ENCODE peak calls at places on chromosomes 16 and 17, in six cellular contexts. One of them, this sample, is unnamed.

GRCh38 chr16:29023279-29024278 is 38.7 kb downstream of the LAT start:
- DNase-seq in IMR-90: peak; percentile 31
- DNase-seq in heart right ventricle: no peak
- DNase-seq in mammary epithelial cell: peak; percentile 38
- DNase-seq in A549: no peak
- DNase-seq in naive thymus-derived CD4-positive, alpha-beta T cell: no peak
- DNase-seq in this sample: no peak

GRCh38 chr17:39339272-39339671 is 62.2 kb downstream of the FBXL20 start:
- DNase-seq in IMR-90: no peak
- DNase-seq in heart right ventricle: no peak
- DNase-seq in mammary epithelial cell: no peak
- DNase-seq in A549: no peak
- DNase-seq in naive thymus-derived CD4-positive, alpha-beta T cell: no peak
- DNase-seq in this sample: no peak

GRCh38 chr17:58333396-58334207 is 5.0 kb upstream of the TSPOAP1 start:
- DNase-seq in IMR-90: no peak
- DNase-seq in heart right ventricle: no peak
- DNase-seq in mammary epithelial cell: no peak
- DNase-seq in A549: no peak
- DNase-seq in naive thymus-derived CD4-positive, alpha-beta T cell: no peak
- DNase-seq in this sample: no peak

GRCh38 chr17:50076591-50077235 is 18.4 kb upstream of the PDK2 start:
- DNase-seq in IMR-90: no peak
- DNase-seq in heart right ventricle: no peak
- DNase-seq in mammary epithelial cell: no peak
- DNase-seq in A549: no peak
- DNase-seq in naive thymus-derived CD4-positive, alpha-beta T cell: no peak
- DNase-seq in this sample: no peak

GRCh38 chr16:65117701-65118448 is 4.0 kb downstream of the CDH11 start:
- DNase-seq in IMR-90: peak; percentile 90
- DNase-seq in heart right ventricle: peak; percentile 72
- DNase-seq in mammary epithelial cell: peak; percentile 46
- DNase-seq in A549: peak; percentile 70
- DNase-seq in naive thymus-derived CD4-positive, alpha-beta T cell: no peak
- DNase-seq in this sample: no peak

GRCh38 chr17:27290916-27291598 is 2.9 kb upstream of the WSB1 start:
- DNase-seq in IMR-90: no peak
- DNase-seq in heart right ventricle: no peak
- DNase-seq in mammary epithelial cell: no peak
- DNase-seq in A549: no peak
- DNase-seq in naive thymus-derived CD4-positive, alpha-beta T cell: no peak
- DNase-seq in this sample: no peak

GRCh38 chr16:52237823-52238222 is 309.1 kb downstream of the TOX3 start:
- DNase-seq in IMR-90: no peak
- DNase-seq in heart right ventricle: no peak
- DNase-seq in mammary epithelial cell: no peak
- DNase-seq in A549: no peak
- DNase-seq in naive thymus-derived CD4-positive, alpha-beta T cell: no peak
- DNase-seq in this sample: no peak

GRCh38 chr17:71975998-71976649 is 144.7 kb upstream of the SOX9 start:
- DNase-seq in IMR-90: peak; percentile 97
- DNase-seq in heart right ventricle: peak; percentile 76
- DNase-seq in mammary epithelial cell: peak; percentile 98
- DNase-seq in A549: peak; percentile 85
- DNase-seq in naive thymus-derived CD4-positive, alpha-beta T cell: no peak
- DNase-seq in this sample: no peak

GRCh38 chr16:29962344-29962994 is 590 bp downstream of the TMEM219 start:
- DNase-seq in IMR-90: peak; percentile 27
- DNase-seq in heart right ventricle: peak; percentile 41
- DNase-seq in mammary epithelial cell: peak; percentile 22
- DNase-seq in A549: peak; percentile 30
- DNase-seq in naive thymus-derived CD4-positive, alpha-beta T cell: no peak
- DNase-seq in this sample: no peak

GRCh38 chr16:66443269-66443652 is 16.2 kb downstream of the BEAN1 start:
- DNase-seq in IMR-90: no peak
- DNase-seq in heart right ventricle: no peak
- DNase-seq in mammary epithelial cell: no peak
- DNase-seq in A549: no peak
- DNase-seq in naive thymus-derived CD4-positive, alpha-beta T cell: no peak
- DNase-seq in this sample: no peak

GRCh38 chr17:31696184-31696602 is 162.9 kb downstream of the COPRS start:
- DNase-seq in IMR-90: peak; percentile 88
- DNase-seq in heart right ventricle: peak; percentile 82
- DNase-seq in mammary epithelial cell: no peak
- DNase-seq in A549: no peak
- DNase-seq in naive thymus-derived CD4-positive, alpha-beta T cell: no peak
- DNase-seq in this sample: no peak

GRCh38 chr17:77490361-77491183 is 349.8 kb downstream of the SEC14L1 start:
- DNase-seq in IMR-90: no peak
- DNase-seq in heart right ventricle: no peak
- DNase-seq in mammary epithelial cell: no peak
- DNase-seq in A549: no peak
- DNase-seq in naive thymus-derived CD4-positive, alpha-beta T cell: no peak
- DNase-seq in this sample: no peak

GRCh38 chr16:88634141-88634993 is 4.0 kb upstream of the IL17C start:
- DNase-seq in IMR-90: peak; percentile 23
- DNase-seq in heart right ventricle: peak; percentile 51
- DNase-seq in mammary epithelial cell: peak; percentile 70
- DNase-seq in A549: no peak
- DNase-seq in naive thymus-derived CD4-positive, alpha-beta T cell: no peak
- DNase-seq in this sample: peak; percentile 33

GRCh38 chr17:21495281-21495680 is 119.1 kb downstream of the KCNJ12 start:
- DNase-seq in IMR-90: no peak
- DNase-seq in heart right ventricle: no peak
- DNase-seq in mammary epithelial cell: no peak
- DNase-seq in A549: no peak
- DNase-seq in naive thymus-derived CD4-positive, alpha-beta T cell: no peak
- DNase-seq in this sample: no peak

GRCh38 chr16:630815-631405 is at the start of gene WFIKKN1:
- DNase-seq in IMR-90: no peak
- DNase-seq in heart right ventricle: no peak
- DNase-seq in mammary epithelial cell: no peak
- DNase-seq in A549: no peak
- DNase-seq in naive thymus-derived CD4-positive, alpha-beta T cell: no peak
- DNase-seq in this sample: no peak

GRCh38 chr16:26645629-26646028 is 421.1 kb upstream of the C16orf82 start:
- DNase-seq in IMR-90: no peak
- DNase-seq in heart right ventricle: no peak
- DNase-seq in mammary epithelial cell: no peak
- DNase-seq in A549: peak; percentile 10
- DNase-seq in naive thymus-derived CD4-positive, alpha-beta T cell: no peak
- DNase-seq in this sample: peak; percentile 2

GRCh38 chr17:44787271-44787940 is 28.6 kb downstream of the ADAM11 start:
- DNase-seq in IMR-90: no peak
- DNase-seq in heart right ventricle: no peak
- DNase-seq in mammary epithelial cell: no peak
- DNase-seq in A549: no peak
- DNase-seq in naive thymus-derived CD4-positive, alpha-beta T cell: no peak
- DNase-seq in this sample: no peak

GRCh38 chr16:4463522-4464163 is 10.8 kb downstream of the NMRAL1 start:
- DNase-seq in IMR-90: no peak
- DNase-seq in heart right ventricle: no peak
- DNase-seq in mammary epithelial cell: peak; percentile 73
- DNase-seq in A549: no peak
- DNase-seq in naive thymus-derived CD4-positive, alpha-beta T cell: no peak
- DNase-seq in this sample: no peak
- H3K27ac ChIP-seq in IMR-90: peak overlapping the region; percentile 69
- H3K27ac ChIP-seq in heart right ventricle: no peak overlapping the region
- H3K27ac ChIP-seq in mammary epithelial cell: peak overlapping the region; percentile 80
- H3K27ac ChIP-seq in A549: peak overlapping the region; percentile 41
- H3K27ac ChIP-seq in naive thymus-derived CD4-positive, alpha-beta T cell: no peak overlapping the region
- H3K27ac ChIP-seq in this sample: no peak overlapping the region

GRCh38 chr16:35750157-35750689 is 2290.8 kb downstream of the TP53TG3F start:
- DNase-seq in IMR-90: no peak
- DNase-seq in heart right ventricle: no peak
- DNase-seq in mammary epithelial cell: no peak
- DNase-seq in A549: no peak
- DNase-seq in naive thymus-derived CD4-positive, alpha-beta T cell: no peak
- DNase-seq in this sample: no peak

GRCh38 chr16:35752012-35752772 is 2292.8 kb downstream of the TP53TG3F start:
- DNase-seq in IMR-90: no peak
- DNase-seq in heart right ventricle: no peak
- DNase-seq in mammary epithelial cell: no peak
- DNase-seq in A549: no peak
- DNase-seq in naive thymus-derived CD4-positive, alpha-beta T cell: no peak
- DNase-seq in this sample: no peak

GRCh38 chr16:35750701-35751104 is 2291.3 kb downstream of the TP53TG3F start:
- DNase-seq in IMR-90: no peak
- DNase-seq in heart right ventricle: no peak
- DNase-seq in mammary epithelial cell: no peak
- DNase-seq in A549: no peak
- DNase-seq in naive thymus-derived CD4-positive, alpha-beta T cell: no peak
- DNase-seq in this sample: no peak

GRCh38 chr16:35752773-35753558 is 2293.6 kb downstream of the TP53TG3F start:
- DNase-seq in IMR-90: no peak
- DNase-seq in heart right ventricle: no peak
- DNase-seq in mammary epithelial cell: no peak
- DNase-seq in A549: no peak
- DNase-seq in naive thymus-derived CD4-positive, alpha-beta T cell: no peak
- DNase-seq in this sample: no peak

DNA sequence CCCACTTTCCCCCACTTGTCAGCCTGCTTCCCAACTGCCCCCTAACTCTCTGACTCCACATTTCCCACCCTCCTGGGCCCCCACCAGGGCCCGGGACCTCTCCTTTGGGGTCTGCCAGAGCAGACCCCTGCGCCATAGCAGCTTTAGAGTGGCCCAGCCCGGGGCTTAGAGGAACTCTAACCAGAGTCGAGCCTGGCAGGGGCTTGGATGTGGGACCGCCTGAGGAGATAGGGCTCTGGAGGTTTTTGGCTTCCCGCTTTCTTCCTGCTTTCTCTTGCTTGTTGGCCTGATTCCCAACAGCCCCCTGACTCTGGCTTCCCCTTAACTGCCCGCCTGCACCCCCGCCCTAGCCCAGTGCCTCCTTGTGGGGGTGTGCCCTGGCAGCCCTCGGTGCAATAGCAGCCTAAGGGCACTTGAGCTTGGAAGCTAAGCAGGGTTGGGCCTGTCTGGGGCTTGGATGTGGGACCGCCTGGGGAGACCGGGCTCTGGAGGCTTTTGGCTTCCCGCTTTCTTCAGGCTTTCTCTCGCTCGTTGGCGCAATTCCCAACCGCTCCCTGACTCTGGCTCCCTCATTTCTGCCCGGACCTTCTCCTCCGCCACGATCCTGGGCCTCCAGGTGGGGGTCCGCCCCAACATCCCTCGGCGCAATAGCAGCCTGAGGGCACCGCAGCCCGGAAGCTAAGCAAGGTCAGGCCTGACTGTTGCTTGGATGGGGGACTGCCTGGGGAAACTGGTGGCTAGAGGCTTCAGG is 2292.0 kb downstream of the TP53TG3F start:
- DNase-seq in IMR-90: no peak
- DNase-seq in heart right ventricle: no peak
- DNase-seq in mammary epithelial cell: no peak
- DNase-seq in A549: no peak
- DNase-seq in naive thymus-derived CD4-positive, alpha-beta T cell: no peak
- DNase-seq in this sample: no peak
- H3K9me3 ChIP-seq in IMR-90: peaks cover 61% of the 10 kb centered on the region
- H3K9me3 ChIP-seq in heart right ventricle: no peaks in the 10 kb centered on the region
- H3K9me3 ChIP-seq in mammary epithelial cell: peaks cover 39% of the 10 kb centered on the region
- H3K9me3 ChIP-seq in A549: no peaks in the 10 kb centered on the region
- H3K9me3 ChIP-seq in naive thymus-derived CD4-positive, alpha-beta T cell: no peaks in the 10 kb centered on the region
- H3K9me3 ChIP-seq in this sample: peaks cover 19% of the 10 kb centered on the region

DNA sequence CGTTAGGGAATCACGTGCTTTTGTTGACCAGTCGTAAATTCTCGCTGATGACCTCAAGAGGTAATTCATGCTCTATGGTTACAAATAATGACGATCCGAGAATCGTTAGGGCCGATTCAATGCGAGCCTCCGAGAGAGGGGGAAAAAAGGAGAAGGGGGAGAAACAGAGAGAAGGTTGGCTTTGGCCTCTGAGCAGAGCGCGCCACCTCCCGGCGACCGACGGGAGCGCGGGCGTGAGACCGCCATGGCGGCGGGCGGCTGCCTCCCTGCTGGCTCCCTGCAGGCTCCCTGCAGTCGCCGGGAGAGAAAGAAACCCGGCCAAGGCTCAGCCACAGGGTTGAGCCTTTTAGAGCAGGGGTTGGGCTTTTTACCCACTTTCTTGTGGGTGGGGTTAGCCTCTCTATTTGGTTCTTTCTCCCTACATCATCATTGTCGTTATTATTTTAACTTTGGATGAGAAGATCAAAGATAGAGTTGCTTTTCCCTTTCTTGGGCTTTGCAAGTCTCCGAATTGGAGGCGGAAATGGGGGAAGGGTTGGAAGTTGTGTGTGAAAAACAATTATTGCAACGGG is 347 bp upstream of the HOXB5 start:
- DNase-seq in IMR-90: peak; percentile 99
- DNase-seq in heart right ventricle: peak; percentile 32
- DNase-seq in mammary epithelial cell: peak; percentile 65
- DNase-seq in A549: peak; percentile 81
- DNase-seq in naive thymus-derived CD4-positive, alpha-beta T cell: peak; percentile 77
- DNase-seq in this sample: peak; percentile 63
- H3K4me1 ChIP-seq in IMR-90: peaks cover 12% of the 10 kb centered on the region
- H3K4me1 ChIP-seq in heart right ventricle: peaks cover 38% of the 10 kb centered on the region
- H3K4me1 ChIP-seq in mammary epithelial cell: peaks cover 32% of the 10 kb centered on the region
- H3K4me1 ChIP-seq in A549: peaks cover 5% of the 10 kb centered on the region
- H3K4me1 ChIP-seq in naive thymus-derived CD4-positive, alpha-beta T cell: peaks cover 37% of the 10 kb centered on the region
- H3K4me1 ChIP-seq in this sample: peaks cover 42% of the 10 kb centered on the region

GRCh38 chr17:74825952-74826713 is 33.6 kb downstream of the GRIN2C start:
- DNase-seq in IMR-90: no peak
- DNase-seq in heart right ventricle: no peak
- DNase-seq in mammary epithelial cell: no peak
- DNase-seq in A549: no peak
- DNase-seq in naive thymus-derived CD4-positive, alpha-beta T cell: no peak
- DNase-seq in this sample: no peak

GRCh38 chr17:74822329-74823175 is 37.1 kb downstream of the GRIN2C start:
- DNase-seq in IMR-90: no peak
- DNase-seq in heart right ventricle: peak; percentile 42
- DNase-seq in mammary epithelial cell: no peak
- DNase-seq in A549: no peak
- DNase-seq in naive thymus-derived CD4-positive, alpha-beta T cell: no peak
- DNase-seq in this sample: no peak

GRCh38 chr17:74827800-74828199 is 31.9 kb downstream of the GRIN2C start:
- DNase-seq in IMR-90: no peak
- DNase-seq in heart right ventricle: no peak
- DNase-seq in mammary epithelial cell: no peak
- DNase-seq in A549: no peak
- DNase-seq in naive thymus-derived CD4-positive, alpha-beta T cell: no peak
- DNase-seq in this sample: no peak

GRCh38 chr17:74823176-74823495 is 36.5 kb downstream of the GRIN2C start:
- DNase-seq in IMR-90: no peak
- DNase-seq in heart right ventricle: no peak
- DNase-seq in mammary epithelial cell: no peak
- DNase-seq in A549: no peak
- DNase-seq in naive thymus-derived CD4-positive, alpha-beta T cell: no peak
- DNase-seq in this sample: no peak

DNA sequence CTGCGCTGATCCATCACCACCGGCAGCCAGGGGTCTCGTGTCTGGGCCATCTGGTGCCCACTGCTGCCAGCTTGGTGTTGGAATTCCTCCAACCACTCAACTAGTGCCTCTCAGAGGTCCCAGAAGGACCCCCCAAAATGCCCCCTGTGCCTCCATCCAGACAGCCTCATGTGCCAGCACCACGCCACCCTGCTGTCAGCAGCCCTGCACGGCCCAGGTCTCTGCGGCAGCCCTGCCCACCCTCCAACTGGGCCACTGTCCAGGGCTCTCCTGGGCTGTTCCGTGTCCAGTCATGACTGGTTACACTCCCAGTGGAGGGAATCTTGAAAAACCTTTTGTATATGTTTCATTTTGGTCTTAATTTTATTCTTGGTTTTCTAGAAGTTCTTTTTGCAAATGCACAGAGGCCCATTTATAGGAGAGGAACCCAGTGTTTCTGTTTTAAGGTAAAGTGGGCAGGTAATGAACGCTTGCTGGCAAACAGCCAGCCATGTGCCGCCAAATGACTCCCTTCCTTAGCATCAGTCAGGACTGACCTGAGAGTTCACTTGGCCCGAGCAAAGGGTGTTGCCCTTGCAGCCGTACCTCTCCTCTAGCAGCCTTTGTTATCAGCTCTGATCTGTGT is 34.6 kb downstream of the GRIN2C start:
- DNase-seq in IMR-90: no peak
- DNase-seq in heart right ventricle: no peak
- DNase-seq in mammary epithelial cell: no peak
- DNase-seq in A549: no peak
- DNase-seq in naive thymus-derived CD4-positive, alpha-beta T cell: no peak
- DNase-seq in this sample: no peak
- H3K27ac ChIP-seq in IMR-90: no peak overlapping the region
- H3K27ac ChIP-seq in heart right ventricle: no peak overlapping the region
- H3K27ac ChIP-seq in mammary epithelial cell: no peak overlapping the region
- H3K27ac ChIP-seq in A549: no peak overlapping the region
- H3K27ac ChIP-seq in naive thymus-derived CD4-positive, alpha-beta T cell: no peak overlapping the region
- H3K27ac ChIP-seq in this sample: no peak overlapping the region

This sample was measured in effector memory CD4-positive, alpha-beta T cell.